ENCODE peak calls at places on chromosomes 13 and 19, in five cellular contexts. One of them, this sample, is unnamed. For H3K4me1, the result is how much of the 10 kb centered on the place peaks cover.

GRCh38 chr13:28047784-28048388 is 52.5 kb downstream of the FLT3 start:
- DNase-seq in naive thymus-derived CD4-positive, alpha-beta T cell: no peak
- DNase-seq in PC-3: peak
- DNase-seq in uterus: no peak
- DNase-seq in testis: no peak
- DNase-seq in this sample: no peak

GRCh38 chr13:27791901-27792392 is 336 bp upstream of the GSX1 start:
- DNase-seq in naive thymus-derived CD4-positive, alpha-beta T cell: no peak
- DNase-seq in PC-3: no peak
- DNase-seq in uterus: no peak
- DNase-seq in testis: no peak
- DNase-seq in this sample: no peak

GRCh38 chr13:75258159-75258782 is 223.7 kb downstream of the TBC1D4 start:
- DNase-seq in naive thymus-derived CD4-positive, alpha-beta T cell: no peak
- DNase-seq in PC-3: peak
- DNase-seq in uterus: no peak
- DNase-seq in testis: no peak
- DNase-seq in this sample: no peak

GRCh38 chr13:73440296-73440895 is 381.6 kb downstream of the KLF5 start:
- DNase-seq in naive thymus-derived CD4-positive, alpha-beta T cell: no peak
- DNase-seq in PC-3: no peak
- DNase-seq in uterus: no peak
- DNase-seq in testis: no peak
- DNase-seq in this sample: no peak

GRCh38 chr19:53057904-53058579 is 13.5 kb downstream of the ERVV-2 start:
- DNase-seq in naive thymus-derived CD4-positive, alpha-beta T cell: no peak
- DNase-seq in PC-3: peak
- DNase-seq in uterus: no peak
- DNase-seq in testis: peak
- DNase-seq in this sample: no peak

GRCh38 chr19:40754611-40755247 is 3.7 kb downstream of the SNRPA start:
- DNase-seq in naive thymus-derived CD4-positive, alpha-beta T cell: no peak
- DNase-seq in PC-3: peak
- DNase-seq in uterus: no peak
- DNase-seq in testis: no peak
- DNase-seq in this sample: no peak

GRCh38 chr13:75547917-75548316 is 1.7 kb upstream of the UCHL3 start:
- DNase-seq in naive thymus-derived CD4-positive, alpha-beta T cell: no peak
- DNase-seq in PC-3: no peak
- DNase-seq in uterus: no peak
- DNase-seq in testis: no peak
- DNase-seq in this sample: no peak

GRCh38 chr13:30738526-30738925 is 3.2 kb downstream of the ALOX5AP start:
- DNase-seq in naive thymus-derived CD4-positive, alpha-beta T cell: no peak
- DNase-seq in PC-3: no peak
- DNase-seq in uterus: no peak
- DNase-seq in testis: no peak
- DNase-seq in this sample: no peak

GRCh38 chr13:99657848-99658265 is 156.6 kb downstream of the TM9SF2 start:
- DNase-seq in naive thymus-derived CD4-positive, alpha-beta T cell: peak
- DNase-seq in PC-3: no peak
- DNase-seq in uterus: peak
- DNase-seq in testis: peak
- DNase-seq in this sample: peak

GRCh38 chr19:54882758-54883157 is 8.7 kb downstream of the FCAR start:
- DNase-seq in naive thymus-derived CD4-positive, alpha-beta T cell: no peak
- DNase-seq in PC-3: peak
- DNase-seq in uterus: no peak
- DNase-seq in testis: no peak
- DNase-seq in this sample: no peak

GRCh38 chr13:95494082-95494681 is 58.3 kb upstream of the CLDN10 start:
- DNase-seq in naive thymus-derived CD4-positive, alpha-beta T cell: no peak
- DNase-seq in PC-3: peak
- DNase-seq in uterus: no peak
- DNase-seq in testis: no peak
- DNase-seq in this sample: peak

GRCh38 chr19:58394821-58395219 is 636 bp upstream of the RNF225 start:
- DNase-seq in naive thymus-derived CD4-positive, alpha-beta T cell: no peak
- DNase-seq in PC-3: peak
- DNase-seq in uterus: no peak
- DNase-seq in testis: no peak
- DNase-seq in this sample: no peak

GRCh38 chr13:112833551-112834257 is 135.3 kb upstream of the MCF2L start:
- DNase-seq in naive thymus-derived CD4-positive, alpha-beta T cell: no peak
- DNase-seq in PC-3: no peak
- DNase-seq in uterus: no peak
- DNase-seq in testis: no peak
- DNase-seq in this sample: no peak

GRCh38 chr13:67769063-67769986 is 539.2 kb upstream of the PCDH9 start:
- DNase-seq in naive thymus-derived CD4-positive, alpha-beta T cell: no peak
- DNase-seq in PC-3: no peak
- DNase-seq in uterus: no peak
- DNase-seq in testis: no peak
- DNase-seq in this sample: no peak
- H3K4me3 ChIP-seq in naive thymus-derived CD4-positive, alpha-beta T cell: no peak
- H3K4me3 ChIP-seq in PC-3: no peak
- H3K4me3 ChIP-seq in uterus: no peak
- H3K4me3 ChIP-seq in testis: peak
- H3K4me3 ChIP-seq in this sample: no peak

DNA sequence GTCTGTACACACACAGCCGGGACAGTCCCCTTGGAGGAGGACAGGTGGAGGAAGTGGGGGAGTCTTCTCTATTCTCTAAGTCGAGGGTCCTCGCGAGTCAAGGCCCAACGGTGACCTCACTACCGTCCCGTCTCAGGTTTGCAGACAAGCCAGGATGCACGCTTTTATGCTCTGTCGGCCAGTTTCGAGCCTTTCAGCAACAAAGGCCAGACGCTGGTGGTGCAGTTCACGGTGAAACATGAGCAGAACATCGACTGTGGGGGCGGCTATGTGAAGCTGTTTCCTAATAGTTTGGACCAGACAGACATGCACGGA is 840 bp downstream of the CALR start:
- DNase-seq in naive thymus-derived CD4-positive, alpha-beta T cell: no peak
- DNase-seq in PC-3: peak
- DNase-seq in uterus: no peak
- DNase-seq in testis: no peak
- DNase-seq in this sample: no peak
- H3K4me1 ChIP-seq in naive thymus-derived CD4-positive, alpha-beta T cell: under half
- H3K4me1 ChIP-seq in PC-3: under half
- H3K4me1 ChIP-seq in uterus: under half
- H3K4me1 ChIP-seq in testis: under half
- H3K4me1 ChIP-seq in this sample: under half

DNA sequence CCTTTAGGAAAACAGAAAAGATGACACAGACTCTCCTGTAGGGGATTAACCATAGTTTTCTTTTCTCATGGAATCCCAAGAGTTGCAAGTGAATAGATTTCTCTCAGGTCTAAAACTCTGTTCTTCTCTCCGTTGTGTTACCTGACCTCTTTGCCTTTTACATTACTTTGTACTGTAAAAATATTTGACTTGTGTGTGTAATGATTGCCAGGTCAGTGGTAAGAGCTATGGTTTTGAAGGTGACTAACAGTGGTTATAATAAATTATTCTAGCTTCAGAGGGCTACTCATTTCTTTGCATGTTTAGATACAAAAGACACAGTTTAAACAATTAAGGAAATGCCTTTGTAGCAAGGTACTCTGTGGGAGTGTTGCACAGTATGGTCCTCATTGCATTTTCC is 23.0 kb upstream of the PSG2 start:
- DNase-seq in naive thymus-derived CD4-positive, alpha-beta T cell: no peak
- DNase-seq in PC-3: peak
- DNase-seq in uterus: no peak
- DNase-seq in testis: no peak
- DNase-seq in this sample: no peak
- H3K4me3 ChIP-seq in naive thymus-derived CD4-positive, alpha-beta T cell: no peak
- H3K4me3 ChIP-seq in PC-3: no peak
- H3K4me3 ChIP-seq in uterus: no peak
- H3K4me3 ChIP-seq in testis: no peak
- H3K4me3 ChIP-seq in this sample: no peak

GRCh38 chr13:114124921-114125320 is 7.5 kb downstream of the RASA3 start:
- DNase-seq in naive thymus-derived CD4-positive, alpha-beta T cell: peak
- DNase-seq in PC-3: peak
- DNase-seq in uterus: no peak
- DNase-seq in testis: no peak
- DNase-seq in this sample: no peak
- H3K4me1 ChIP-seq in naive thymus-derived CD4-positive, alpha-beta T cell: half or more
- H3K4me1 ChIP-seq in PC-3: under half
- H3K4me1 ChIP-seq in uterus: under half
- H3K4me1 ChIP-seq in testis: under half
- H3K4me1 ChIP-seq in this sample: under half

GRCh38 chr13:80342541-80343371 is 1.8 kb upstream of the SPRY2 start:
- DNase-seq in naive thymus-derived CD4-positive, alpha-beta T cell: peak
- DNase-seq in PC-3: peak
- DNase-seq in uterus: peak
- DNase-seq in testis: peak
- DNase-seq in this sample: peak
- H3K4me3 ChIP-seq in naive thymus-derived CD4-positive, alpha-beta T cell: peak
- H3K4me3 ChIP-seq in PC-3: peak
- H3K4me3 ChIP-seq in uterus: peak
- H3K4me3 ChIP-seq in testis: peak
- H3K4me3 ChIP-seq in this sample: peak

DNA sequence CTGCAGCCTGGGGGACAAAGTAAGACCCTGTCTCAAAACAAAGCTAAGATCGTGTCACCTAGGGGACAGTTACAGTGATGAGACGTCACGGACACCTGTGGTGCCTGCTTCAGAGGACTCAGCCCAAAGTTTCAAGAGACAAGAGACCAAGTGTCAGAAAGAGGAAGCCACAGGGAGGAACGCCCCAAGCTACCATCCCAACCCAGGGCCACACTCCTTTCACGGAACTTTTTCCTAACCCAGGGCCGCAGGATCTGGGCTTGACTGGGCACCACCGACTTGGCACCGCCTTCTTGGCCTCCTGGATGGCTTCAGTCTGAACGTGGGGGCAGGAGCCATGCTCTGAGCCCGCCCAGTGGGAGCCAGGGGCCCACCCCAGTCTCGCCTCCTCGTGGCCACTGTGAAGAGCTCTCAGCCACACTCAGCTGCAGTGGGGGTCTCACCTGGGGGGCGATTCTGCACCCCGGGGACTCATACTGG is 8.5 kb downstream of the MOB3A start:
- DNase-seq in naive thymus-derived CD4-positive, alpha-beta T cell: no peak
- DNase-seq in PC-3: no peak
- DNase-seq in uterus: no peak
- DNase-seq in testis: no peak
- DNase-seq in this sample: no peak
- H3K4me1 ChIP-seq in naive thymus-derived CD4-positive, alpha-beta T cell: half or more
- H3K4me1 ChIP-seq in PC-3: under half
- H3K4me1 ChIP-seq in uterus: under half
- H3K4me1 ChIP-seq in testis: under half
- H3K4me1 ChIP-seq in this sample: under half

GRCh38 chr19:48660854-48661731 is 11.7 kb downstream of the NTN5 start:
- DNase-seq in naive thymus-derived CD4-positive, alpha-beta T cell: peak
- DNase-seq in PC-3: peak
- DNase-seq in uterus: peak
- DNase-seq in testis: peak
- DNase-seq in this sample: peak
- H3K4me3 ChIP-seq in naive thymus-derived CD4-positive, alpha-beta T cell: peak
- H3K4me3 ChIP-seq in PC-3: no peak
- H3K4me3 ChIP-seq in uterus: no peak
- H3K4me3 ChIP-seq in testis: peak
- H3K4me3 ChIP-seq in this sample: no peak

GRCh38 chr13:51152713-51153112 is 41.6 kb upstream of the C13orf42 start:
- DNase-seq in naive thymus-derived CD4-positive, alpha-beta T cell: no peak
- DNase-seq in PC-3: no peak
- DNase-seq in uterus: no peak
- DNase-seq in testis: no peak
- DNase-seq in this sample: no peak
- H3K4me1 ChIP-seq in naive thymus-derived CD4-positive, alpha-beta T cell: under half
- H3K4me1 ChIP-seq in PC-3: under half
- H3K4me1 ChIP-seq in uterus: under half
- H3K4me1 ChIP-seq in testis: under half
- H3K4me1 ChIP-seq in this sample: under half

GRCh38 chr13:40679586-40679985 is 13.1 kb upstream of the FOXO1 start:
- DNase-seq in naive thymus-derived CD4-positive, alpha-beta T cell: no peak
- DNase-seq in PC-3: no peak
- DNase-seq in uterus: no peak
- DNase-seq in testis: no peak
- DNase-seq in this sample: no peak

GRCh38 chr13:40682449-40683240 is 16.2 kb upstream of the FOXO1 start:
- DNase-seq in naive thymus-derived CD4-positive, alpha-beta T cell: peak
- DNase-seq in PC-3: peak
- DNase-seq in uterus: no peak
- DNase-seq in testis: no peak
- DNase-seq in this sample: no peak

GRCh38 chr13:40677064-40677463 is 10.6 kb upstream of the FOXO1 start:
- DNase-seq in naive thymus-derived CD4-positive, alpha-beta T cell: no peak
- DNase-seq in PC-3: no peak
- DNase-seq in uterus: no peak
- DNase-seq in testis: no peak
- DNase-seq in this sample: no peak

GRCh38 chr13:40681341-40682051 is 15.1 kb upstream of the FOXO1 start:
- DNase-seq in naive thymus-derived CD4-positive, alpha-beta T cell: no peak
- DNase-seq in PC-3: no peak
- DNase-seq in uterus: peak
- DNase-seq in testis: no peak
- DNase-seq in this sample: no peak

DNA sequence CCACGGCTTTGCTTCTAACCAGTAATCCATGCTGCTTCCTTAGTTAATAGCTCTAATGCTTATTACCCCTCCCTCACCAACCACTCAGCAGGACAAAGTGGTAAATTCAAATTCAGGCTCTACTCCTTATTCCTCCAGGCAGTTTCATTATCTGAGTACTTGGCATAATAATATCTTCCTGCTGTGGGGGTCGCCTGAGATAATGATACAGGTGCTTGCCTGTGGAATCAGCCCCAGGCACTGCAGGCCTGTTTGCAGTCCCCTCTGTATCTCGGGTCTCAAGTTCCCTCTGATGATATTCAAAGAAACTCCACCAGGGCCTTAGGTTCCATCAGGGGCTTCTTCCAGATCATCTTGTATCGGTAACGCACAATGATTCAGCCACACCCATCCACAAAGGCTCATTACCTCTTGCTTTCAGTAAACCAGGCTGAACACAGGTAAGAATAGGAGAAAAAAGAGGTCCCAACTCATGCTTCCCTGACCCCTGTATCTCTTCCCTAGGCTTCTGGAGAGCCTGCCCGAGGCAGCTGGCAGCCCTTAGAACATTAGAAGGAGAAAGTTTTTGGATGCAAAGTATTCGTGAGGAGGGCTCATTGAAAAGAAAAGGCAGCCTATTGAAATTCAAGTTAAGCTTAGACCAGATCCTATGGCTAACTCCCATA is 14.3 kb upstream of the FOXO1 start:
- DNase-seq in naive thymus-derived CD4-positive, alpha-beta T cell: no peak
- DNase-seq in PC-3: no peak
- DNase-seq in uterus: no peak
- DNase-seq in testis: no peak
- DNase-seq in this sample: no peak
- H3K4me3 ChIP-seq in naive thymus-derived CD4-positive, alpha-beta T cell: no peak
- H3K4me3 ChIP-seq in PC-3: no peak
- H3K4me3 ChIP-seq in uterus: no peak
- H3K4me3 ChIP-seq in testis: no peak
- H3K4me3 ChIP-seq in this sample: no peak

This sample was measured in SJSA1.